ENCODE peak calls at places on chromosomes 6 and 20, in nine cellular contexts. V is kidney epithelial cell, E is adrenal gland, F is ovary, Q is fibroblast of lung, O is dorsolateral prefrontal cortex, G is left ventricle myocardium inferior, R is PC-3, T is upper lobe of right lung. M is an unnamed sample.

GRCh38 chr6:118800394-118801071 is 93.4 kb upstream of the ASF1A start:
- DNase-seq in R (peak; percentile 90), O (peak; percentile 44), F (peak; percentile 78), V (peak; percentile 26), Q (peak; percentile 77), T (no peak), E (peak; percentile 93), G (peak; percentile 61), M (peak; percentile 69)

GRCh38 chr20:5504061-5504739 is 187.4 kb upstream of the PROKR2 start:
- DNase-seq in R (no peak), T (peak; percentile 81), G (peak; percentile 77), O (peak; percentile 52), F (peak; percentile 41), V (no peak), E (peak; percentile 67), Q (peak; percentile 33), M (no peak)

GRCh38 chr20:4912380-4913142 is 88.7 kb downstream of the SLC23A2 start:
- DNase-seq in Q (no peak), F (no peak), O (no peak), R (no peak), V (no peak), E (no peak), T (no peak), G (no peak), M (no peak)

GRCh38 chr20:10370091-10370887 is 63.7 kb downstream of the MKKS start:
- DNase-seq in F (no peak), E (no peak), R (no peak), G (no peak), V (no peak), O (no peak), Q (peak; percentile 76), T (no peak), M (no peak)

GRCh38 chr6:34331361-34332050 is 61.0 kb downstream of the NUDT3 start:
- DNase-seq in R (no peak), Q (no peak), V (no peak), T (no peak), G (no peak), O (no peak), F (no peak), E (no peak), M (no peak)

GRCh38 chr6:170114187-170114945 is 176.5 kb downstream of the DLL1 start:
- DNase-seq in E (no peak), F (peak; percentile 7), T (peak; percentile 32), R (no peak), O (no peak), V (no peak), G (no peak), Q (no peak), M (no peak)

GRCh38 chr6:158536891-158537798 is 22.7 kb upstream of the TMEM181 start:
- DNase-seq in V (no peak), G (no peak), F (peak; percentile 54), T (peak; percentile 72), O (no peak), R (peak; percentile 33), E (no peak), Q (peak; percentile 61), M (no peak)

GRCh38 chr6:143196525-143197225 is 136.0 kb downstream of the AIG1 start:
- DNase-seq in T (no peak), Q (peak; percentile 79), O (no peak), R (no peak), E (peak; percentile 36), G (no peak), F (no peak), V (peak; percentile 28), M (no peak)

GRCh38 chr20:19120569-19120968 is 91.9 kb upstream of the SLC24A3 start:
- DNase-seq in O (no peak), R (peak; percentile 36), G (no peak), V (no peak), F (no peak), Q (no peak), T (no peak), E (no peak), M (no peak)

GRCh38 chr6:21455071-21455470 is 138.5 kb upstream of the SOX4 start:
- DNase-seq in T (no peak), F (no peak), G (no peak), V (no peak), E (no peak), R (no peak), O (no peak), Q (no peak), M (no peak)

GRCh38 chr6:137872071-137872470 is 5.0 kb downstream of the TNFAIP3 start:
- DNase-seq in F (no peak), G (no peak), R (peak; percentile 42), E (no peak), Q (peak; percentile 57), T (no peak), O (no peak), V (no peak), M (no peak)
- H3K4me3 ChIP-seq in F (peak overlapping the region; percentile 93), G (peak overlapping the region; percentile 34), R (no peak overlapping the region), E (no peak overlapping the region), Q (no peak overlapping the region), T (peak overlapping the region; percentile 96), O (no peak overlapping the region), V (no peak overlapping the region), M (no peak overlapping the region)

GRCh38 chr20:42483694-42484303 is 705.9 kb downstream of the PTPRT start:
- DNase-seq in V (no peak), R (no peak), E (no peak), Q (no peak), G (no peak), F (no peak), T (no peak), O (no peak), M (no peak)
- TF ChIP-seq CTCF in V (peak; percentile 44), R (peak; percentile 30), E (peak; percentile 32), Q (peak; percentile 14), G (peak; percentile 32), F (no peak), T (peak; percentile 52), O (peak; percentile 26), M (peak; percentile 31)

DNA sequence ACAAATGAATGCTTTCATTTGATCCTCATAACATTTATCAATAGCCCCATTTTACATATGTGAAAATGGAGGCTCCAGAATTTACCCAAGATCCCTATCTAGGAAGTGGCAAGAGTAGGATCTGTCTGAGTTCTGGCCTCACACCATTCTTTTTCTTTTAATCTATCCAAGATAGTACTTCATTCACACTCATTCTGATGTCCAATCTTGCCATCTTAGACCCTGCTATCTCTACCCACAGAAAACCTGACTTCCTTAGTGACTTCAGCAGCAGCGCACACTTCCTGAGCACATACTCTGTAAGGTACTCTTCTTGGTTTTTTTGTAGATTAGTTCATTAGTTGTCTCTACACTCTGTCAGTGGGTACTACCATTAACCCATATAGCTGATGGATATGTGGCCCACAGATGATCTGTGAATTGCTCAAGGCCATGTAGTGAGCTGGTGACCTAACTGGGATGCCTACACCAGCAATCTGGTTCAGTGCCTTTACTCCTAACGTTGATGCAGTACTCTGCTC is 36.3 kb downstream of the COX4I2 start:
- DNase-seq in E (no peak), R (peak; percentile 2), O (no peak), F (no peak), G (no peak), V (no peak), Q (no peak), T (no peak), M (no peak)
- H3K4me3 ChIP-seq in E (no peak overlapping the region), R (no peak overlapping the region), O (no peak overlapping the region), F (no peak overlapping the region), G (peak overlapping the region; percentile 40), V (no peak overlapping the region), Q (no peak overlapping the region), T (no peak overlapping the region), M (no peak overlapping the region)

GRCh38 chr20:47533518-47534062 is 31.9 kb downstream of the NCOA3 start:
- DNase-seq in R (no peak), G (no peak), E (no peak), F (no peak), Q (no peak), T (no peak), O (no peak), V (no peak), M (no peak)

GRCh38 chr20:47535994-47536393 is 34.3 kb downstream of the NCOA3 start:
- DNase-seq in E (no peak), V (no peak), T (no peak), G (no peak), Q (no peak), F (no peak), O (no peak), R (no peak), M (no peak)

GRCh38 chr20:47534405-47534804 is 32.7 kb downstream of the NCOA3 start:
- DNase-seq in G (no peak), T (no peak), R (no peak), F (no peak), V (no peak), Q (no peak), O (no peak), E (no peak), M (no peak)

GRCh38 chr20:47532002-47532401 is 30.3 kb downstream of the NCOA3 start:
- DNase-seq in Q (no peak), G (no peak), R (no peak), V (no peak), F (no peak), E (no peak), O (no peak), T (no peak), M (no peak)

GRCh38 chr20:47535088-47535487 is 33.4 kb downstream of the NCOA3 start:
- DNase-seq in F (no peak), E (no peak), Q (no peak), T (no peak), V (no peak), G (no peak), R (no peak), O (no peak), M (no peak)
- TF ChIP-seq CTCF in F (no peak), E (no peak), Q (no peak), T (no peak), V (no peak), G (peak; percentile 11), R (peak; percentile 52), O (no peak), M (peak; percentile 31)

GRCh38 chr6:149990672-149991402 is 27.1 kb downstream of the ULBP1 start:
- DNase-seq in F (no peak), E (no peak), R (no peak), T (no peak), O (no peak), V (no peak), G (no peak), Q (no peak), M (no peak)
- H3K4me3 ChIP-seq in F (no peak overlapping the region), E (no peak overlapping the region), R (peak overlapping the region; percentile 46), T (peak overlapping the region; percentile 33), O (peak overlapping the region; percentile 20), V (peak overlapping the region; percentile 16), G (peak overlapping the region; percentile 51), Q (no peak overlapping the region), M (peak overlapping the region; percentile 7)

GRCh38 chr20:44071057-44071456 is 115.9 kb downstream of the JPH2 start:
- DNase-seq in E (no peak), O (no peak), Q (no peak), G (no peak), R (no peak), T (peak; percentile 37), F (no peak), V (no peak), M (no peak)

GRCh38 chr20:44069203-44069931 is 117.6 kb downstream of the JPH2 start:
- DNase-seq in R (no peak), Q (no peak), G (no peak), E (no peak), F (no peak), O (no peak), V (no peak), T (peak; percentile 66), M (no peak)

GRCh38 chr20:44068780-44069191 is 118.2 kb downstream of the JPH2 start:
- DNase-seq in V (no peak), G (no peak), E (no peak), F (no peak), R (no peak), T (peak; percentile 65), O (no peak), Q (no peak), M (no peak)

GRCh38 chr20:44071526-44072111 is 115.4 kb downstream of the JPH2 start:
- DNase-seq in E (no peak), G (no peak), Q (no peak), R (no peak), O (no peak), T (peak; percentile 28), F (no peak), V (no peak), M (no peak)

GRCh38 chr20:44070139-44070900 is 116.7 kb downstream of the JPH2 start:
- DNase-seq in F (no peak), O (no peak), E (no peak), R (no peak), V (no peak), Q (no peak), G (no peak), T (peak; percentile 29), M (no peak)
- TF ChIP-seq CTCF in F (no peak), O (no peak), E (no peak), R (no peak), V (no peak), Q (no peak), G (no peak), T (no peak), M (no peak)